ENCODE peak calls at places on chromosomes 4 and X, in seven cellular contexts. Z is fibroblast of mammary gland, L is kidney epithelial cell, M is fibroblast of pulmonary artery, B is RWPE1, U is stomach, A is testis. C is an unnamed sample.

GRCh38 chr4:47473351-47473750 is 9.8 kb upstream of the COMMD8 start:
- DNase-seq in Z (no peak), B (no peak), U (no peak), M (no peak), A (no peak), L (no peak), C (no peak)

GRCh38 chrX:1336331-1337143 is at the start of gene IL3RA:
- DNase-seq in L (no peak), M (peak; percentile 29), A (peak; percentile 65), U (no peak), B (no peak), Z (no peak), C (peak; percentile 22)

GRCh38 chr4:141391293-141391692 is 170.6 kb downstream of the ZNF330 start:
- DNase-seq in B (no peak), M (no peak), U (no peak), L (no peak), Z (peak; percentile 19), A (no peak), C (no peak)

GRCh38 chr4:117134386-117134785 is 49.0 kb upstream of the TRAM1L1 start:
- DNase-seq in L (peak; percentile 88), B (peak; percentile 15), Z (peak; percentile 41), U (no peak), M (peak; percentile 48), A (peak; percentile 39), C (no peak)

GRCh38 chr4:129246850-129247542 is 151.0 kb downstream of the C4orf33 start:
- DNase-seq in B (no peak), L (no peak), A (no peak), M (no peak), Z (no peak), U (no peak), C (no peak)

GRCh38 chr4:7679431-7679830 is 244.7 kb upstream of the PSAPL1 start:
- DNase-seq in M (no peak), L (no peak), B (no peak), Z (no peak), A (peak; percentile 36), U (no peak), C (no peak)

GRCh38 chrX:96611619-96612362 is 72.9 kb upstream of the DIAPH2 start:
- DNase-seq in B (no peak), U (no peak), M (peak; percentile 39), Z (peak; percentile 81), A (no peak), L (no peak), C (no peak)

GRCh38 chr4:139642364-139642763 is 23.3 kb upstream of the MGST2 start:
- DNase-seq in A (no peak), U (no peak), L (peak; percentile 48), Z (peak; percentile 58), M (peak; percentile 44), B (no peak), C (no peak)

GRCh38 chr4:3524349-3524748 is 7.9 kb downstream of the LRPAP1 start:
- DNase-seq in L (no peak), M (no peak), B (no peak), Z (no peak), A (no peak), U (no peak), C (no peak)

GRCh38 chrX:140971385-140971784 is 31.0 kb upstream of the SPANXB1 start:
- DNase-seq in B (no peak), Z (peak; percentile 27), M (no peak), A (no peak), L (no peak), U (no peak), C (no peak)

GRCh38 chr4:89657931-89658700 is 178.8 kb downstream of the SNCA start:
- DNase-seq in B (no peak), L (peak; percentile 16), A (no peak), U (no peak), Z (peak; percentile 53), M (peak; percentile 71), C (no peak)

GRCh38 chrX:30935985-30936384 is 46.9 kb upstream of the TAB3 start:
- DNase-seq in M (peak; percentile 24), B (peak; percentile 11), L (no peak), U (peak; percentile 38), Z (peak; percentile 13), A (peak; percentile 19), C (no peak)

GRCh38 chr4:117239434-117239833 is 154.1 kb upstream of the TRAM1L1 start:
- DNase-seq in M (no peak), L (no peak), Z (no peak), A (no peak), B (no peak), U (no peak), C (no peak)

GRCh38 chr4:158826882-158827281 is 58.1 kb downstream of the FNIP2 start:
- DNase-seq in A (no peak), B (no peak), L (peak; percentile 65), M (no peak), U (peak; percentile 63), Z (no peak), C (no peak)

GRCh38 chr4:83535945-83536648 is at the start of gene GPAT3:
- DNase-seq in Z (peak; percentile 65), L (no peak), U (peak; percentile 87), M (peak; percentile 52), B (peak; percentile 73), A (peak; percentile 70), C (peak; percentile 78)

GRCh38 chrX:39741904-39742303 is 355.9 kb downstream of the BCOR start:
- DNase-seq in B (no peak), A (no peak), U (no peak), M (no peak), Z (no peak), L (no peak), C (no peak)

GRCh38 chr4:62399242-62399641 is 1199.1 kb downstream of the ADGRL3 start:
- DNase-seq in L (no peak), B (no peak), Z (no peak), U (no peak), M (peak; percentile 32), A (no peak), C (no peak)

GRCh38 chrX:12894074-12894691 is 12.2 kb upstream of the TLR8 start:
- DNase-seq in M (peak; percentile 20), A (peak; percentile 72), L (no peak), Z (peak; percentile 18), B (peak; percentile 4), U (peak; percentile 57), C (peak; percentile 67)

GRCh38 chr4:3079694-3080123 is 5.2 kb downstream of the HTT start:
- DNase-seq in M (no peak), B (no peak), A (no peak), U (no peak), Z (no peak), L (no peak), C (no peak)

GRCh38 chrX:6738518-6739470 is 203.9 kb upstream of the VCX3A start:
- DNase-seq in M (no peak), B (no peak), L (no peak), A (no peak), Z (no peak), U (no peak), C (peak; percentile 10)

GRCh38 chrX:113644426-113644825 is 803.8 kb upstream of the AMOT start:
- DNase-seq in B (peak; percentile 14), M (peak; percentile 0), Z (peak; percentile 65), L (no peak), A (no peak), U (no peak), C (no peak)

GRCh38 chrX:82335772-82336171 is 1133.9 kb downstream of the SH3BGRL start:
- DNase-seq in M (no peak), U (no peak), Z (no peak), A (no peak), L (no peak), B (no peak), C (no peak)

DNA sequence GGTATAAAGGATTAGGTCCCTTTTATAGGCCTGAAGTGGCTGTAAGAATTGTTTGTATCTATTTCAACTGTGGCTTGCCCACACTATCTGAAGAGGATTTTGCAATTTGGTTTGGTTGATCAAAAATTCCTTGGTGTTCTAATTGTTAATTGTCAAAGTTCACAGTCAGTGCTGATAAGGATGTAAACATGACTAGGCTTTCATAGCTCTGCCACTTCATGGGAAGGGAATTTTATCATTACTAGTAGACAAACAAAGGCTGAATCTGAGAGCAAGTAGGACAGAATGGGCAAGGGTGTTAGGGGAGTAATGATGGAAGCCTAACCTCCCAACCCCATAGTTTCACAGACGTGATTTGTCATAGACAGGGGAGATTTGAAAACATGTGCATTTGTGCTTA is 1131.7 kb downstream of the SH3BGRL start:
- DNase-seq in U (no peak), B (no peak), Z (no peak), M (no peak), A (no peak), L (no peak), C (no peak)
- TF ChIP-seq CTCF in U (no peak), B (no peak), Z (no peak), M (no peak), A (no peak), L (no peak), C (no peak)

DNA sequence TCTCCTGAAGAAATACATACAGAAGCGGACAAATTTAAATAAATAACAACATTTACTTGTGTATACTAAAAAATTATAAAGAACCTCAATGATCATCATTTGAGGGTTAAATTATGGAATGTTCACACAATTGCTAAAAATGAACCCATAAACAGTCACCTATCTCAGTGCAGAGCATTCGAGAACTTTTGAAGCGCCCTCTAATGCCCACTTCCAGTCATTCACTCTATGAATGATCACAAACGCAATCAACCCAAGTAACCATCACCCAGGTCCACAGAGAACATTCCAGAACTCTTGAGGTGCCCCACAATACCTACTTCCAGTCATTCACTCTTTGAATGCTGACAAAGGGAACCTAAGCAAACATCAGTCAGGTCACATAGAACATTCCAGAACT is 103.5 kb upstream of the PLAC1 start:
- DNase-seq in M (no peak), U (no peak), A (no peak), B (no peak), L (no peak), Z (peak; percentile 35), C (peak; percentile 23)
- TF ChIP-seq CTCF in M (peak; percentile 39), U (no peak), A (no peak), B (peak; percentile 14), L (peak; percentile 36), Z (peak; percentile 43), C (peak; percentile 22)

GRCh38 chrX:19617550-19617949 is 102.2 kb upstream of the MAP3K15 start:
- DNase-seq in M (no peak), L (no peak), Z (no peak), A (no peak), U (no peak), B (no peak), C (no peak)
- TF ChIP-seq CTCF in M (no peak), L (no peak), Z (no peak), A (no peak), U (no peak), B (no peak), C (no peak)

GRCh38 chr4:30718889-30719252 is 1.3 kb upstream of the PCDH7 start:
- DNase-seq in L (no peak), U (no peak), A (no peak), Z (peak; percentile 28), M (peak; percentile 42), B (peak; percentile 20), C (no peak)
- TF ChIP-seq CTCF in L (peak; percentile 27), U (no peak), A (no peak), Z (peak; percentile 31), M (peak; percentile 29), B (peak; percentile 45), C (no peak)

C was measured in activated CD8-positive, alpha-beta T cell treated with anti-CD3 and anti-CD28 coated beads for 36 hours.